ENCODE peak calls at places on chromosomes 7 and 10, in five cellular contexts. C, I, F, R and H are unnamed samples. For H3K4me1, the result is how much of the 10 kb centered on the place peaks cover.

GRCh38 chr10:64159910-64160872 is 639.0 kb downstream of the REEP3 start:
- DNase-seq in C (no peak), I (no peak), F (no peak), R (no peak), H (no peak)

GRCh38 chr10:93493162-93493561 is 3.2 kb upstream of the CEP55 start:
- DNase-seq in C (no peak), I (no peak), F (no peak), R (no peak), H (no peak)

GRCh38 chr7:22444181-22444966 is 55.6 kb downstream of the STEAP1B start:
- DNase-seq in C (no peak), I (no peak), F (no peak), R (peak), H (peak)

GRCh38 chr10:70893227-70894006 is 5.1 kb upstream of the PCBD1 start:
- DNase-seq in C (no peak), I (no peak), F (no peak), R (no peak), H (no peak)

GRCh38 chr10:19168584-19168983 is 120.0 kb downstream of the MALRD1 start:
- DNase-seq in C (no peak), I (no peak), F (no peak), R (no peak), H (no peak)

GRCh38 chr10:84375011-84375410 is 46.6 kb downstream of the CCSER2 start:
- DNase-seq in C (peak), I (peak), F (peak), R (peak), H (peak)

GRCh38 chr7:47587976-47588375 is 6.1 kb upstream of the TNS3 start:
- DNase-seq in C (no peak), I (no peak), F (no peak), R (peak), H (no peak)

GRCh38 chr10:121076760-121077159 is 225.6 kb downstream of the WDR11 start:
- DNase-seq in C (no peak), I (no peak), F (no peak), R (no peak), H (no peak)

GRCh38 chr7:37109853-37110252 is 338.8 kb downstream of the ELMO1 start:
- DNase-seq in C (peak), I (no peak), F (no peak), R (no peak), H (no peak)

GRCh38 chr7:128908750-128909385 is 1.6 kb downstream of the KCP start:
- DNase-seq in C (no peak), I (no peak), F (no peak), R (no peak), H (no peak)

GRCh38 chr7:75704928-75705327 is 33.8 kb downstream of the HIP1 start:
- DNase-seq in C (no peak), I (no peak), F (no peak), R (no peak), H (no peak)

GRCh38 chr7:149196705-149197171 is 1.4 kb downstream of the ZNF282 start:
- DNase-seq in C (peak), I (no peak), F (no peak), R (peak), H (peak)

GRCh38 chr10:68550747-68551411 is 9.3 kb upstream of the TET1 start:
- DNase-seq in C (peak), I (peak), F (peak), R (peak), H (peak)

GRCh38 chr10:50326757-50327701 is 75.7 kb upstream of the ASAH2 start:
- DNase-seq in C (no peak), I (peak), F (peak), R (peak), H (peak)

GRCh38 chr7:78395298-78396120 is 596.9 kb downstream of the PHTF2 start:
- DNase-seq in C (no peak), I (peak), F (no peak), R (no peak), H (no peak)

GRCh38 chr7:120742370-120742769 is 115.6 kb downstream of the TSPAN12 start:
- DNase-seq in C (no peak), I (no peak), F (no peak), R (no peak), H (no peak)

GRCh38 chr7:135597926-135598305 is 40.2 kb downstream of the NUP205 start:
- DNase-seq in C (no peak), I (no peak), F (no peak), R (no peak), H (no peak)

GRCh38 chr7:30813466-30813865 is 42.2 kb downstream of the MINDY4 start:
- DNase-seq in C (no peak), I (no peak), F (no peak), R (no peak), H (no peak)

GRCh38 chr10:128125416-128125943 is 743 bp downstream of the MKI67 start:
- DNase-seq in C (peak), I (no peak), F (no peak), R (peak), H (peak)

GRCh38 chr10:6493521-6494451 is 86.3 kb downstream of the PRKCQ start:
- DNase-seq in C (no peak), I (peak), F (no peak), R (no peak), H (peak)

GRCh38 chr10:124994573-124995473 is 52.9 kb downstream of the ZRANB1 start:
- DNase-seq in C (no peak), I (no peak), F (no peak), R (no peak), H (no peak)

GRCh38 chr10:129958686-129959543 is 5.2 kb downstream of the EBF3 start:
- DNase-seq in C (no peak), I (no peak), F (no peak), R (no peak), H (no peak)

GRCh38 chr7:1460757-1461639 is 1.7 kb upstream of the MICALL2 start:
- DNase-seq in C (peak), I (peak), F (no peak), R (peak), H (peak)
- H3K4me1 ChIP-seq in C (under half), I (under half), F (under half), R (under half), H (under half)

DNA sequence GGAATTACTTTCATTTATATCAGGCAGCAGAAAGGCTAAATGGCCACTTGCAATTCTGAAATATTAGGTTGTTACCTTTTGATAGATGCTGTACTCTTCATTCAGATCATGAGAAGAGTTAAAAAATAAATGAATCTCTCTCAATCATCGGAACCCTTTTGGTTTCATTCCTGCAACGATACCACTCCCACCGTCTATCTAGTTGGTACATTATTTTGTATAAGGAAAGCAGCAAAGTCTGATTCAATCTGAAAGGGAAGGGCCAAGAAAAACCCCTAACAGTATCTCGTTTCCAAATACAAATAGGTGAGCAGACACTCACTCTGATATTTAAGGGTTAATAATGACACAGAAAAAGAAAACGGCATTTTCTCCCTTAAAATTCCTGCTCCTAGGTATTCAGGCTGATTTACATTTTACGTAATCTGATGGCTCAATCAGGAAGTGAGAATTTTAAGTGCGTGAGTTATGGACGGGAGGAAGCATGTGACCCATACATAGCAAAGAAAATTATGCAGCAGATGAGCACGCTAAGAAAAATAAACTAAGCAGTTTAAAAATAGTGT is 209.4 kb upstream of the KLF14 start:
- DNase-seq in C (peak), I (peak), F (peak), R (peak), H (peak)
- H3K9ac ChIP-seq in C (peak), I (peak), F (no peak), R (peak), H (peak)

GRCh38 chr10:90407116-90407515 is 450.7 kb downstream of the HTR7 start:
- DNase-seq in C (peak), I (peak), F (peak), R (peak), H (peak)
- H2AFZ ChIP-seq in C (no peak), I (no peak), F (no peak), R (no peak), H (peak)

DNA sequence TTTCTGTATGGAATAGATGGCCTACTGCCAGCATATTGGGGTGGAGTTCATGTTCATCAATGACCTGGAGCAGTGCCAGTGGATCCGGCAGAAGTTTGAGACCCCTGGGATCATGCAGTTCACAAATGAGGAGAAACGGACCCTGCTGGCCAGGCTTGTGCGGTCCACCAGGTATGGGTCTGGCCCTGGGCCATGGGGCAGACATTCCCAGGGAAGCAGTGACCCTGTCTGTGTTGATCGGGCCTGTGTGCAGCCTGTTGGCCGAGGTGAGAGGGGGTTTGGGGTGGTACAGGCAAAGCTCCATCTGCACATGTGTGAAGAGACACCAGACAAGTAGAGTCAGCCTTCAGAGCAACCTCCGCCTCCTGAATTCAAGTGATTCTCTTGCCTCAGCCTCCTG is 67.3 kb downstream of the OGDH start:
- DNase-seq in C (no peak), I (no peak), F (no peak), R (no peak), H (no peak)
- H3K4me1 ChIP-seq in C (under half), I (under half), F (under half), R (under half), H (under half)